ENCODE peak calls at places on chromosomes 16 and 17, in nine cellular contexts. A is kidney glomerular epithelial cell; E is type B pancreatic cell; P is A549; Z is activated CD4-positive, alpha-beta T cell treated with anti-CD3 and anti-CD28 coated beads, Interleukin-2, amount 10 ng/mL, durations not matched to agents 7 days and 5 days; V is activated CD8-positive, alpha-beta memory T cell treated with anti-CD3 and anti-CD28 coated beads for 1 hour; R is epithelial cell of proximal tubule; I is mesendoderm; N is Peyer's patch. H is an unnamed sample.

GRCh38 chr17:45319239-45319703 is 2.5 kb upstream of the MAP3K14 start:
- DNase-seq in A (peak; percentile 58), I (peak; percentile 41), R (peak; percentile 40), Z (no peak), V (no peak), E (no peak), N (no peak), P (peak; percentile 85), H (peak; percentile 33)

GRCh38 chr16:84730406-84731106 is 30.8 kb downstream of the USP10 start:
- DNase-seq in Z (peak; percentile 47), P (peak; percentile 82), N (peak; percentile 58), I (peak; percentile 93), A (peak; percentile 84), E (no peak), R (peak; percentile 84), V (no peak), H (peak; percentile 54)

GRCh38 chr16:1794908-1795666 is 1.6 kb upstream of the IGFALS start:
- DNase-seq in N (no peak), V (no peak), I (no peak), P (no peak), R (no peak), A (no peak), Z (no peak), E (no peak), H (no peak)

GRCh38 chr17:40107266-40107980 is 7.0 kb upstream of the NR1D1 start:
- DNase-seq in V (no peak), A (no peak), R (no peak), P (no peak), I (no peak), Z (no peak), E (no peak), N (peak; percentile 44), H (no peak)

GRCh38 chr17:40345161-40346034 is 19.1 kb downstream of the GJD3 start:
- DNase-seq in P (peak; percentile 85), I (peak; percentile 96), N (no peak), Z (peak; percentile 28), V (no peak), A (peak; percentile 33), E (no peak), R (no peak), H (peak; percentile 79)

GRCh38 chr16:80580109-80580832 is 39.5 kb downstream of the DYNLRB2 start:
- DNase-seq in R (no peak), N (peak; percentile 55), A (no peak), I (no peak), E (no peak), Z (peak; percentile 87), V (no peak), P (no peak), H (no peak)

GRCh38 chr16:15642557-15643452 is at the start of gene MARF1:
- DNase-seq in V (peak; percentile 99), N (peak; percentile 99), A (peak; percentile 88), P (peak; percentile 68), Z (peak; percentile 99), R (no peak), I (peak; percentile 98), E (peak; percentile 99), H (peak; percentile 96)

GRCh38 chr16:57632568-57632967 is 4.1 kb downstream of the ADGRG1 start:
- DNase-seq in I (no peak), Z (no peak), E (no peak), R (no peak), A (no peak), V (no peak), N (no peak), P (no peak), H (no peak)

GRCh38 chr16:48605518-48606110 is 4.4 kb downstream of the N4BP1 start:
- DNase-seq in Z (no peak), P (no peak), A (no peak), N (no peak), R (no peak), E (no peak), V (no peak), I (no peak), H (no peak)

GRCh38 chr16:85615852-85616607 is 2.9 kb downstream of the GSE1 start:
- DNase-seq in N (peak; percentile 88), E (peak; percentile 87), A (peak; percentile 34), P (peak; percentile 84), Z (peak; percentile 76), V (peak; percentile 46), I (peak; percentile 93), R (no peak), H (peak; percentile 95)

GRCh38 chr16:2154533-2155090 is 970 bp upstream of the TRAF7 start:
- DNase-seq in V (no peak), R (no peak), I (no peak), P (no peak), E (no peak), N (peak; percentile 25), A (no peak), Z (peak; percentile 30), H (no peak)

GRCh38 chr17:17349724-17350106 is 46.5 kb downstream of the NT5M start:
- DNase-seq in V (no peak), E (no peak), R (no peak), Z (no peak), N (no peak), I (no peak), P (no peak), A (no peak), H (no peak)

GRCh38 chr17:49703557-49704277 is 4.0 kb downstream of the SLC35B1 start:
- DNase-seq in P (peak; percentile 72), A (peak; percentile 23), R (peak; percentile 46), V (no peak), N (no peak), Z (peak; percentile 34), I (peak; percentile 77), E (no peak), H (peak; percentile 64)

GRCh38 chr16:945271-946047 is 25.3 kb downstream of the LMF1 start:
- DNase-seq in P (no peak), E (no peak), A (no peak), V (no peak), N (no peak), I (no peak), Z (no peak), R (peak; percentile 29), H (no peak)

GRCh38 chr17:82041139-82041814 is 3.8 kb upstream of the DCXR start:
- DNase-seq in E (no peak), I (no peak), V (no peak), R (no peak), N (no peak), P (no peak), A (no peak), Z (no peak), H (no peak)

GRCh38 chr16:27314161-27314723 is 468 bp downstream of the IL4R start:
- DNase-seq in E (no peak), R (peak; percentile 59), Z (peak; percentile 59), A (peak; percentile 81), N (peak; percentile 49), V (no peak), I (peak; percentile 51), P (peak; percentile 54), H (peak; percentile 28)

GRCh38 chr17:76924345-76925332 is 56.4 kb downstream of the MGAT5B start:
- DNase-seq in P (no peak), N (no peak), A (no peak), R (no peak), Z (no peak), E (no peak), I (no peak), V (no peak), H (no peak)

GRCh38 chr16:78705694-78706093 is 606.2 kb downstream of the WWOX start:
- DNase-seq in P (peak; percentile 11), N (no peak), E (no peak), A (peak; percentile 22), V (no peak), R (no peak), I (peak; percentile 60), Z (peak; percentile 13), H (no peak)

GRCh38 chr16:19266774-19267173 is 18.8 kb upstream of the CLEC19A start:
- DNase-seq in N (no peak), A (no peak), Z (no peak), I (no peak), V (no peak), P (no peak), E (no peak), R (no peak), H (no peak)

GRCh38 chr17:63772801-63773271 is 561 bp downstream of the CCDC47 start:
- DNase-seq in Z (peak; percentile 9), R (no peak), I (peak; percentile 11), N (no peak), P (no peak), V (no peak), A (peak; percentile 22), E (no peak), H (peak; percentile 20)

GRCh38 chr17:42680331-42680808 is 1.3 kb downstream of the CCR10 start:
- DNase-seq in I (peak; percentile 37), V (no peak), A (peak; percentile 30), E (no peak), R (no peak), N (no peak), P (no peak), Z (no peak), H (peak; percentile 34)

GRCh38 chr16:23060458-23061320 is 88.6 kb downstream of the USP31 start:
- DNase-seq in E (no peak), I (peak; percentile 69), N (peak; percentile 69), Z (peak; percentile 57), V (peak; percentile 11), P (peak; percentile 73), A (peak; percentile 62), R (peak; percentile 22), H (peak; percentile 47)

GRCh38 chr16:49350265-49351103 is 23.1 kb upstream of the C16orf78 start:
- DNase-seq in Z (peak; percentile 54), A (peak; percentile 38), E (no peak), I (peak; percentile 72), R (peak; percentile 0), P (peak; percentile 54), V (no peak), N (peak; percentile 19), H (peak; percentile 82)